ENCODE peak calls at places on chromosomes 2 and 18, in seven cellular contexts. O is prostate gland, N is lower lobe of right lung, V is tibial artery, P is neural progenitor cell, S is stomach, K is fibroblast of lung. C is an unnamed sample.

GRCh38 chr18:44564922-44565321 is 115.8 kb upstream of the SETBP1 start:
- DNase-seq in N (no peak), O (peak), V (no peak), S (no peak), P (peak), K (peak), C (no peak)

GRCh38 chr2:178707471-178707870 is 99.8 kb downstream of the TTN start:
- DNase-seq in P (no peak), S (no peak), K (no peak), V (no peak), O (no peak), N (no peak), C (no peak)

GRCh38 chr2:239290618-239291504 is 110.0 kb downstream of the HDAC4 start:
- DNase-seq in N (peak), S (no peak), P (peak), V (peak), K (peak), O (no peak), C (no peak)

GRCh38 chr2:240733803-240734495 is 42.3 kb downstream of the AQP12A start:
- DNase-seq in N (no peak), K (no peak), V (no peak), S (no peak), O (no peak), P (peak), C (no peak)

GRCh38 chr2:211928186-211928585 is 610.4 kb downstream of the ERBB4 start:
- DNase-seq in K (no peak), S (no peak), O (no peak), P (no peak), N (no peak), V (no peak), C (no peak)

GRCh38 chr2:173254659-173255058 is 100.0 kb upstream of the CDCA7 start:
- DNase-seq in V (no peak), K (no peak), P (no peak), S (no peak), O (no peak), N (no peak), C (no peak)

GRCh38 chr18:9535430-9535972 is 60.2 kb downstream of the RALBP1 start:
- DNase-seq in K (peak), V (peak), O (no peak), N (no peak), P (peak), S (no peak), C (no peak)

GRCh38 chr2:207133862-207134519 is 31.8 kb downstream of the KLF7 start:
- DNase-seq in K (peak), V (peak), S (no peak), P (peak), O (peak), N (peak), C (no peak)

GRCh38 chr2:120360307-120360855 is 14.4 kb downstream of the INHBB start:
- DNase-seq in K (peak), O (no peak), V (no peak), P (no peak), S (no peak), N (no peak), C (no peak)

GRCh38 chr2:201580486-201580885 is 62.8 kb downstream of the TMEM237 start:
- DNase-seq in O (no peak), N (no peak), P (no peak), S (no peak), V (no peak), K (peak), C (no peak)

GRCh38 chr2:186515376-186515775 is 29.3 kb downstream of the ZC3H15 start:
- DNase-seq in K (peak), V (no peak), N (no peak), S (no peak), O (no peak), P (no peak), C (no peak)

GRCh38 chr18:21273568-21273967 is 31.5 kb downstream of the GREB1L start:
- DNase-seq in P (no peak), S (no peak), O (no peak), K (no peak), N (no peak), V (no peak), C (no peak)

GRCh38 chr2:206502729-206503128 is 59.4 kb downstream of the ADAM23 start:
- DNase-seq in V (no peak), P (no peak), N (no peak), O (no peak), K (no peak), S (no peak), C (no peak)

GRCh38 chr18:48806551-48807261 is 144.1 kb downstream of the SMAD7 start:
- DNase-seq in N (peak), P (no peak), O (no peak), K (peak), S (peak), V (peak), C (no peak)

GRCh38 chr2:157355618-157356017 is 30.0 kb upstream of the ERMN start:
- DNase-seq in V (no peak), K (peak), P (no peak), S (no peak), N (no peak), O (no peak), C (no peak)

GRCh38 chr2:19762142-19762541 is 139.6 kb downstream of the TTC32 start:
- DNase-seq in S (no peak), V (no peak), P (no peak), N (no peak), K (peak), O (no peak), C (no peak)

GRCh38 chr2:56448403-56448998 is 264.7 kb downstream of the CCDC85A start:
- DNase-seq in S (no peak), K (peak), V (no peak), N (no peak), O (peak), P (no peak), C (no peak)

GRCh38 chr18:22601481-22601880 is 183.8 kb upstream of the CTAGE1 start:
- DNase-seq in K (peak), N (no peak), O (no peak), V (no peak), P (no peak), S (no peak), C (no peak)

GRCh38 chr2:24515335-24515734 is 24.3 kb downstream of the NCOA1 start:
- DNase-seq in S (no peak), V (no peak), K (no peak), O (no peak), P (no peak), N (no peak), C (no peak)

GRCh38 chr2:101981484-101981883 is 10.3 kb upstream of the IL1R2 start:
- DNase-seq in N (no peak), S (no peak), O (no peak), P (no peak), K (peak), V (no peak), C (no peak)

GRCh38 chr2:88658890-88659881 is 31.9 kb upstream of the EIF2AK3 start:
- DNase-seq in K (peak), O (peak), S (no peak), V (peak), P (no peak), N (no peak), C (no peak)

GRCh38 chr2:37864217-37864616 is 60.9 kb upstream of the RMDN2 start:
- DNase-seq in N (no peak), S (no peak), P (no peak), V (no peak), K (no peak), O (no peak), C (no peak)

GRCh38 chr2:45585267-45585861 is 25.7 kb downstream of the SRBD1 start:
- DNase-seq in V (no peak), N (no peak), P (peak), S (no peak), O (no peak), K (peak), C (no peak)

GRCh38 chr2:27912512-27912911 is 22.0 kb downstream of the BABAM2 start:
- DNase-seq in S (no peak), V (no peak), O (no peak), P (no peak), K (no peak), N (no peak), C (no peak)

GRCh38 chr2:48316753-48317750 is 212.9 kb upstream of the STON1 start:
- DNase-seq in S (no peak), V (no peak), K (no peak), N (no peak), O (no peak), P (no peak), C (no peak)

GRCh38 chr18:72720116-72720515 is 147.7 kb downstream of the NETO1 start:
- DNase-seq in K (no peak), P (no peak), V (no peak), S (no peak), O (no peak), N (no peak), C (no peak)

GRCh38 chr18:79871481-79872091 is 73.8 kb downstream of the KCNG2 start:
- DNase-seq in V (no peak), N (no peak), K (no peak), O (no peak), S (no peak), P (no peak), C (no peak)

GRCh38 chr2:203018181-203018580 is 3.5 kb downstream of the NBEAL1 start:
- DNase-seq in V (no peak), S (no peak), O (no peak), K (peak), N (no peak), P (no peak), C (no peak)

GRCh38 chr2:101912545-101912944 is 79.2 kb upstream of the IL1R2 start:
- DNase-seq in V (no peak), K (no peak), O (no peak), N (no peak), S (no peak), P (no peak), C (no peak)

GRCh38 chr2:234496835-234497591 is at the start of gene ARL4C:
- DNase-seq in S (peak), O (peak), P (peak), N (peak), V (peak), K (peak), C (peak)

GRCh38 chr2:236215196-236215595 is 47.0 kb upstream of the GBX2 start:
- DNase-seq in S (no peak), V (no peak), P (no peak), K (no peak), N (no peak), O (no peak), C (no peak)

GRCh38 chr2:235382091-235383000 is 111.5 kb upstream of the AGAP1 start:
- DNase-seq in P (no peak), K (no peak), S (no peak), V (no peak), N (no peak), O (peak), C (peak)

GRCh38 chr2:204005940-204006721 is 69.6 kb downstream of the ICOS start:
- DNase-seq in K (no peak), P (no peak), V (no peak), O (no peak), S (no peak), N (no peak), C (no peak)

GRCh38 chr2:99936065-99936464 is 206.3 kb downstream of the AFF3 start:
- DNase-seq in S (no peak), N (no peak), K (no peak), P (peak), O (no peak), V (no peak), C (no peak)

GRCh38 chr2:83186050-83186790 is 1272.9 kb downstream of the SUCLG1 start:
- DNase-seq in O (no peak), S (no peak), K (no peak), N (no peak), V (no peak), P (no peak), C (no peak)

GRCh38 chr2:12155308-12156061 is 409.1 kb downstream of the LPIN1 start:
- DNase-seq in S (no peak), V (no peak), O (no peak), K (peak), N (no peak), P (no peak), C (no peak)

GRCh38 chr2:101790416-101790815 is 92.9 kb downstream of the MAP4K4 start:
- DNase-seq in K (no peak), O (no peak), V (no peak), S (no peak), N (no peak), P (no peak), C (no peak)

GRCh38 chr2:240129731-240130392 is 6.2 kb downstream of the COPS9 start:
- DNase-seq in K (no peak), O (no peak), P (no peak), S (no peak), V (peak), N (peak), C (no peak)

GRCh38 chr2:123953848-123954247 is 71.2 kb upstream of the CNTNAP5 start:
- DNase-seq in K (peak), V (no peak), O (no peak), P (no peak), S (no peak), N (no peak), C (peak)

GRCh38 chr2:60885683-60886082 is 4.3 kb downstream of the REL start:
- DNase-seq in O (no peak), N (no peak), K (no peak), S (no peak), P (no peak), V (no peak), C (no peak)
- H3K4me3 ChIP-seq in O (no peak), N (peak), K (no peak), S (no peak), P (no peak), V (no peak), C (no peak)

GRCh38 chr2:80642465-80642864 is 337.9 kb upstream of the LRRTM1 start:
- DNase-seq in V (no peak), O (no peak), K (no peak), P (no peak), S (no peak), N (no peak), C (no peak)
- TF ChIP-seq CTCF in V (no peak), O (no peak), K (no peak), P (no peak), S (no peak), N (no peak), C (no peak)

GRCh38 chr2:86032861-86033595 is 72.7 kb downstream of the POLR1A start:
- DNase-seq in V (no peak), O (no peak), S (no peak), P (no peak), K (no peak), N (no peak), C (no peak)

GRCh38 chr2:86031606-86032005 is 74.1 kb downstream of the POLR1A start:
- DNase-seq in V (no peak), P (no peak), O (no peak), K (no peak), S (no peak), N (no peak), C (no peak)

GRCh38 chr2:86035371-86035882 is 70.3 kb downstream of the POLR1A start:
- DNase-seq in O (no peak), N (no peak), V (peak), P (no peak), S (no peak), K (no peak), C (no peak)

GRCh38 chr2:86035883-86036789 is 69.5 kb downstream of the POLR1A start:
- DNase-seq in O (peak), S (peak), K (peak), N (peak), P (no peak), V (peak), C (no peak)

GRCh38 chr2:86033751-86034680 is 71.7 kb downstream of the POLR1A start:
- DNase-seq in S (no peak), O (no peak), K (no peak), V (no peak), P (no peak), N (no peak), C (no peak)
- H3K4me3 ChIP-seq in S (no peak), O (no peak), K (no peak), V (no peak), P (no peak), N (no peak), C (no peak)

GRCh38 chr18:24024425-24024824 is 9.9 kb downstream of the TTC39C start:
- DNase-seq in V (no peak), N (no peak), O (no peak), S (no peak), P (no peak), K (no peak), C (no peak)

GRCh38 chr18:24026457-24026856 is 11.9 kb downstream of the TTC39C start:
- DNase-seq in S (no peak), K (no peak), N (no peak), P (no peak), V (no peak), O (no peak), C (no peak)

GRCh38 chr18:24021505-24021904 is 7.0 kb downstream of the TTC39C start:
- DNase-seq in V (no peak), N (no peak), S (no peak), P (no peak), O (no peak), K (no peak), C (no peak)

GRCh38 chr18:24022141-24022540 is 7.6 kb downstream of the TTC39C start:
- DNase-seq in O (no peak), K (peak), P (no peak), N (no peak), V (no peak), S (no peak), C (no peak)

DNA sequence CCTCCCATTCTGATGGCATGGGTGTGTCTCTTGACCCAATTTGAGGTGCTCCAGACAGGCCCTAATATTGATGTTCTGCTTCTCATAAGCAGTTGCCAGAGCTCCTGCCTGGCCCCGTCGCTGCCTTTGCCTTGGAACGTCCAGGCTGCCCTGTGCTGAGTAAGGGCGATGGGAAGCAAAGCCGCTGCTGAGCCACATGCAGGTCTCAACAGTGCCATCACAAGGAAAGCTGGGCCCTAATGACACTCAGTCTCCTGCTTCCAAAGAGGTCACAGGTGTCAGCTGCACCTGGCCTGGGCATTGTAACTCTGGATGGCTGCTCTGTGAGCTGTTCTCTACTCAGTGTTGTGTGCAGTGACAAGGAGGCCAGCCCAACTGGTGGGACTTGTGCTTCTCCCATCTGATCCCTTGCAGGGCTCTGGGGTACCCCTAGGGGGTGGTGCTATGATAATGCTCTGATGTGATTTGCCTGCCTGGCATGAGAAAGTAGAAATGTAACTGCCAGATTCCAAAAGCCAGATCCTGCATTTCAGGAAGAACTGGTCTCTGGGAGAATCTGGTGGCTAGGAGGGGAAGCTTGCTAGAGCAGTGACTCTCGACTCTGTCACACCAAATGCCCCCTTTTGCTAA is 8.7 kb downstream of the TTC39C start:
- DNase-seq in S (no peak), P (peak), V (no peak), N (no peak), O (peak), K (no peak), C (peak)
- TF ChIP-seq CTCF in S (no peak), P (peak), V (no peak), N (no peak), O (no peak), K (peak), C (peak)

GRCh38 chr2:189268763-189269162 is 89.2 kb upstream of the COL5A2 start:
- DNase-seq in P (no peak), O (no peak), N (no peak), V (no peak), K (peak), S (no peak), C (no peak)
- H3K4me3 ChIP-seq in P (no peak), O (no peak), N (no peak), V (no peak), K (no peak), S (no peak), C (no peak)

GRCh38 chr18:26185267-26185666 is 41.0 kb upstream of the TAF4B start:
- DNase-seq in S (no peak), O (no peak), K (no peak), N (no peak), V (no peak), P (no peak), C (peak)
- TF ChIP-seq CTCF in S (no peak), O (no peak), K (no peak), N (no peak), V (no peak), P (peak), C (peak)

DNA sequence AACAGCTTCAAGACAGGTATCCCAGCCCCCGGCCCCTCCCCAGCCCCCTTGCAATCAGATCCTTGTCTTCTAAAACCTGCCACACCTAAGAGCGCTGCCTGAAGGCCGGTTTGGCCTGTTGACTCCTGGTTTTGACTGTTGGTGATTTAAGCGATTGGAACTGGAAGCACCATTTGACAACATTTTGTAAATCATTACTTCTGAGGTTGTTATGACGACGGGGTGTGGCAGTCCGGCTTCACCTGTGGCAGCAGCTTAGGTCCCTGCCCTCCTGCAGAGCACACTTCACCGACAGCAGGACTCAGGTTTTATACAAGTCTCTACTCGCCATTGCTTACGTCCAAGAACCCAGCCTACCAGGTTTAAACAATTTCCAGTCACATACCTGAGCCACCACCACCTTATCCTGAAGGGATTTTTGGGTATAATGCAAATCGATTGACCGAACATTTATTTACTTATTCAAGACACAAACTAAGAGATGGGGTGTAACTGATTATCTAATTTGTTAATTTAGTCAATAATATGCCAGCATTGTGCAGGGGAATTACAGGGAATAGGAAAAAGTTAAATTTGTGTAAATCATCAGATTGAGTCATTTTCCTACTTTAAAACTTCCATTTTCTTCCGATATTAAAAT is 707 bp upstream of the DGUOK start:
- DNase-seq in O (peak), P (no peak), K (no peak), V (no peak), N (no peak), S (peak), C (no peak)
- H3K4me3 ChIP-seq in O (peak), P (peak), K (peak), V (peak), N (peak), S (peak), C (peak)

DNA sequence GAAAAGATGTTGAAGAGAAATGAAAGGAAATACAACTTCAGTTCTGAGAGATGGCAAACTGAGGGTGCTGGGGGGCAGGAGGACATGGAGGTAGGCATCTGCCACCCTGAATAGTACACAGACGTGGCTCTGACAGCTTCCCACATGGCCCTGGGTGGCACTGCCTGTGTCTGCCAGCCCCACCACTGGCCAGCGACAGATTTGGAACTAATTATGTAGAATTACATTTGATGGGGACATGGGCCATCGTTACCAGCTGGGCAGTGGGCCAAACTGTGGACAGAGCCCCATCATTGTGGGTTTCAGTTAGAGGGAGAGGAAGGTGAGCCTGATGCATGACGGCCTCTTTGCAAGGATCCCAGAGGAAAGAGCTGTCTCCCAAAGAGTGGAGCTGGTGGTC is 216.0 kb upstream of the HAAO start:
- DNase-seq in V (peak), P (no peak), K (no peak), O (no peak), S (no peak), N (no peak), C (no peak)
- TF ChIP-seq CTCF in V (no peak), P (no peak), K (no peak), O (no peak), S (no peak), N (no peak), C (no peak)